ENCODE peak calls at places on chromosomes 7 and 10, in five cellular contexts. One of them, this sample, is unnamed.

GRCh38 chr7:70446448-70447143 is 685.3 kb upstream of the GALNT17 start:
- DNase-seq in OCI-LY7: no peak
- DNase-seq in GM23338: no peak
- DNase-seq in hepatocyte: no peak
- DNase-seq in neural progenitor cell: peak; percentile 36
- DNase-seq in this sample: no peak

GRCh38 chr7:106218546-106218945 is 66.2 kb downstream of the NAMPT start:
- DNase-seq in OCI-LY7: no peak
- DNase-seq in GM23338: no peak
- DNase-seq in hepatocyte: no peak
- DNase-seq in neural progenitor cell: no peak
- DNase-seq in this sample: no peak

GRCh38 chr7:155824195-155824915 is 12.1 kb upstream of the SHH start:
- DNase-seq in OCI-LY7: no peak
- DNase-seq in GM23338: no peak
- DNase-seq in hepatocyte: no peak
- DNase-seq in neural progenitor cell: no peak
- DNase-seq in this sample: no peak

GRCh38 chr7:107659666-107660065 is 962 bp upstream of the SLC26A4 start:
- DNase-seq in OCI-LY7: no peak
- DNase-seq in GM23338: no peak
- DNase-seq in hepatocyte: no peak
- DNase-seq in neural progenitor cell: no peak
- DNase-seq in this sample: peak; percentile 72

GRCh38 chr10:89001428-89002072 is 11.0 kb downstream of the FAS start:
- DNase-seq in OCI-LY7: peak; percentile 21
- DNase-seq in GM23338: peak; percentile 31
- DNase-seq in hepatocyte: no peak
- DNase-seq in neural progenitor cell: peak; percentile 14
- DNase-seq in this sample: no peak

GRCh38 chr10:98074315-98074911 is 44.0 kb upstream of the CRTAC1 start:
- DNase-seq in OCI-LY7: peak; percentile 15
- DNase-seq in GM23338: peak; percentile 42
- DNase-seq in hepatocyte: peak; percentile 32
- DNase-seq in neural progenitor cell: peak; percentile 56
- DNase-seq in this sample: peak; percentile 40

GRCh38 chr7:137934176-137934826 is 67.6 kb downstream of the CREB3L2 start:
- DNase-seq in OCI-LY7: no peak
- DNase-seq in GM23338: no peak
- DNase-seq in hepatocyte: no peak
- DNase-seq in neural progenitor cell: no peak
- DNase-seq in this sample: no peak

GRCh38 chr10:3961082-3961481 is 176.1 kb upstream of the KLF6 start:
- DNase-seq in OCI-LY7: peak; percentile 2
- DNase-seq in GM23338: peak; percentile 26
- DNase-seq in hepatocyte: no peak
- DNase-seq in neural progenitor cell: no peak
- DNase-seq in this sample: peak; percentile 93

GRCh38 chr10:88565072-88565471 is 18.0 kb downstream of the RNLS start:
- DNase-seq in OCI-LY7: peak; percentile 40
- DNase-seq in GM23338: peak; percentile 21
- DNase-seq in hepatocyte: peak; percentile 15
- DNase-seq in neural progenitor cell: no peak
- DNase-seq in this sample: no peak

GRCh38 chr10:19947656-19948055 is 131.4 kb downstream of the PLXDC2 start:
- DNase-seq in OCI-LY7: no peak
- DNase-seq in GM23338: no peak
- DNase-seq in hepatocyte: no peak
- DNase-seq in neural progenitor cell: no peak
- DNase-seq in this sample: no peak

GRCh38 chr7:6379881-6380280 is 67.9 kb downstream of the DAGLB start:
- DNase-seq in OCI-LY7: no peak
- DNase-seq in GM23338: no peak
- DNase-seq in hepatocyte: no peak
- DNase-seq in neural progenitor cell: no peak
- DNase-seq in this sample: no peak

GRCh38 chr7:6380310-6381095 is 67.3 kb downstream of the DAGLB start:
- DNase-seq in OCI-LY7: no peak
- DNase-seq in GM23338: no peak
- DNase-seq in hepatocyte: no peak
- DNase-seq in neural progenitor cell: no peak
- DNase-seq in this sample: no peak

GRCh38 chr7:6382797-6383196 is 65.0 kb downstream of the DAGLB start:
- DNase-seq in OCI-LY7: no peak
- DNase-seq in GM23338: no peak
- DNase-seq in hepatocyte: no peak
- DNase-seq in neural progenitor cell: no peak
- DNase-seq in this sample: no peak

GRCh38 chr7:6375346-6376101 is 72.2 kb downstream of the DAGLB start:
- DNase-seq in OCI-LY7: peak; percentile 62
- DNase-seq in GM23338: peak; percentile 43
- DNase-seq in hepatocyte: peak; percentile 32
- DNase-seq in neural progenitor cell: peak; percentile 45
- DNase-seq in this sample: peak; percentile 29

DNA sequence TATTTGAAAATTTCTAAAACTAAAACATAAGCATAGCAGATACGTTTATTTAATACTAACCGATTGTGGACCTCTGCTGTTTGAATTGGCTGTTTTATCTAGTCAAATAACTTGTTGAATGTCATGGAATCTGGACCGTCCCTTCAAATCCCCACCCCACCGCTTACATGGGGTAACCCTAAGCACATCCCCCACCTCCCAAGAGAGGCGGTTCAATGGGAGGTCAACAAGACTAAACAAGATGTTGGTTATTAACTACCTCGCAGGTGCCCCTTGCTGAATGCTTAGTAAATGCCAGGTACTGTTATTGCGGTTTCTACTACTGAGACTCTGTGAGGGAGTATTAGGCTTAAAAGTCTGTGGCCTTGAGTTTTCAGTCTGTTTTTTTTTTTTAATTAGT is 70.9 kb downstream of the DAGLB start:
- DNase-seq in OCI-LY7: peak; percentile 22
- DNase-seq in GM23338: peak; percentile 34
- DNase-seq in hepatocyte: peak; percentile 45
- DNase-seq in neural progenitor cell: no peak
- DNase-seq in this sample: no peak
- H3K79me2 ChIP-seq in OCI-LY7: peaks cover 78% of the 10 kb centered on the region
- H3K79me2 ChIP-seq in GM23338: peaks cover 71% of the 10 kb centered on the region
- H3K79me2 ChIP-seq in hepatocyte: peaks cover 71% of the 10 kb centered on the region
- H3K79me2 ChIP-seq in neural progenitor cell: peaks cover 73% of the 10 kb centered on the region
- H3K79me2 ChIP-seq in this sample: peaks cover 82% of the 10 kb centered on the region

GRCh38 chr7:89200758-89201157 is 405.2 kb upstream of the TEX47 start:
- DNase-seq in OCI-LY7: no peak
- DNase-seq in GM23338: peak; percentile 8
- DNase-seq in hepatocyte: no peak
- DNase-seq in neural progenitor cell: no peak
- DNase-seq in this sample: no peak
- H2AFZ ChIP-seq in OCI-LY7: no peak overlapping the region
- H2AFZ ChIP-seq in GM23338: no peak overlapping the region
- H2AFZ ChIP-seq in hepatocyte: no peak overlapping the region
- H2AFZ ChIP-seq in neural progenitor cell: no peak overlapping the region
- H2AFZ ChIP-seq in this sample: no peak overlapping the region

DNA sequence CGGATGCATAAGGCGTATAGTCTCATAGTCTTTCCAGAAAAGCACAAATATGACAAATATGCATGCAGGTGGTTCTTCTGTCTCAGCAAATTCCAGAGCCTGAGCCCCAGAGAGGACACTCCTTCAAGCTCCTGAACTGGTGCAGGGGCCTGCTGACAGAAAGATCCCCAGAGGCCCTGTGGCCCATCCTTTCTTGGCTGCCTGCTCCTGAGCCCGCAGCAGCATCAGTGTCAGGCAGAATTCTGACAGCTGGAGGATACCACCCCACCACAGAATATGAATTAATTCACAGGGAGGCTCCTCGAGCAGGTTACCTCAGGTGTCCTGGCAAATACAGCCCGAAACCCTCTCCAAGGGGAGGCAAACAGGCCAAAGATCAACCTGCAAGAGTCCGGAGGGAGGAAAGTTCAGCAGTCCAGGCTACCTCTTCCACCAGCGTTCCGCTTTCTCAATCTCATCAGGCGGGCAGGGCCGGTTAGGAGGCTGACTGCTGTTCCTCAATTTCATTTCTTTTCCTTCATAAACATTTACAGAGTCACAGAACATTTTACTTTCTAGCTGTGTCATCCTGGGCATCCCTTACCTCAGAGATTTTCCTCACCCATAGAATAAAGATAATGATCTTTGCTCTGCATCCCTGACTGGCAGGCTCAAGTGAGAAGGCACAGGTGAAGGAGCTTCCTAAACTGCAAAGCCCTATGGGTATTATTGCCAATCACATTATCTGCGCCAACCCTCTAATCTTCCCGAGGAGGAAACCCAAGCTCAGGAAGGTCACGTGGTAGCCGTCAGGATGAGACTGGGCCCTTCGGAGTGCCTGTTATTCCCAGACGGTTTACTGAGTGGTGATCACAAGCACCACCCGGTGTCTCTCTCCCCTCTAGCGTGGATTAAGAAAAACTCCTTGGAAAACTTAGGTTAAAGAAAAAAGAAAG is 1.4 kb downstream of the DNAJB12 start:
- DNase-seq in OCI-LY7: no peak
- DNase-seq in GM23338: peak; percentile 58
- DNase-seq in hepatocyte: peak; percentile 66
- DNase-seq in neural progenitor cell: peak; percentile 44
- DNase-seq in this sample: no peak
- H3K79me2 ChIP-seq in OCI-LY7: peaks cover 24% of the 10 kb centered on the region
- H3K79me2 ChIP-seq in GM23338: peaks cover 40% of the 10 kb centered on the region
- H3K79me2 ChIP-seq in hepatocyte: peaks cover 55% of the 10 kb centered on the region
- H3K79me2 ChIP-seq in neural progenitor cell: peaks cover 41% of the 10 kb centered on the region
- H3K79me2 ChIP-seq in this sample: peaks cover 60% of the 10 kb centered on the region

DNA sequence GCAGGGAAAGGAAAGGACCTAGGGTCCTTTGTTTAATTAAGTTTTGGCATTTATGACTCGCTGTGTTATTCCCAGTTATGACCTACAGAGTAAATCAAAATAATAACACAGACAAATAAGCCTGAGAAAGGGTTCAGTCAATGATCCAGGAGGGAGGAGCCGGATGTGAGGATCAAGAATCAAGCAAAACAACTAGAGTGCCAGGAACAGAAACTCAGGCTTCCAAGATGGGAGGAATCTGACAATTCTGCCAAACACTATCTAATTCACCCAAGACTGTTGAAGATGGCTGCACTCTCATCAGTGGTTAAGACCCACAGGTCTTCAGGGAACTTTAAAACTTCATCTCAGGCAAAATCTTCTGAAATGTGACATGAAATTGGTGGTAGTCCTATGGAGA is 50.3 kb upstream of the PIP4K2A start:
- DNase-seq in OCI-LY7: no peak
- DNase-seq in GM23338: no peak
- DNase-seq in hepatocyte: no peak
- DNase-seq in neural progenitor cell: no peak
- DNase-seq in this sample: no peak
- H2AFZ ChIP-seq in OCI-LY7: peak overlapping the region; percentile 27
- H2AFZ ChIP-seq in GM23338: no peak overlapping the region
- H2AFZ ChIP-seq in hepatocyte: no peak overlapping the region
- H2AFZ ChIP-seq in neural progenitor cell: no peak overlapping the region
- H2AFZ ChIP-seq in this sample: no peak overlapping the region

DNA sequence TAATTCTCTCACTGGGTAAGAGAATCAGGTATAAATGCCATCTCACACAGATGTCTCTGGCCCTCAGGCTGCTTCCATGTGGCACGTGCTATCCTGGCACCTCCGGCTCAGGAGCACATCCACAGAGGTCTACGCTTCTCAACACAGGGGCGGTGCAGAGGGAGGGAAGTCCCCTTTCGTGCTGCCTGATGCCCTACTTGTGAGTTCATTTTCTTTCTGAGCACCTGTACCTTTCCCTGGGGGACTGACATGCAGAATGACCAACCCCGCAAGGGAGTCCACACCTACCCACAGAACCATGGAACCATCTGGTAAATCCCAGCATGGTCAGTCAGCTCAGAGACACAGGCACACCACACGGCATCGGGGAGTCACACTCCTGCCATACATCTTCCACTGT is 99.0 kb upstream of the SAMD8 start:
- DNase-seq in OCI-LY7: no peak
- DNase-seq in GM23338: no peak
- DNase-seq in hepatocyte: no peak
- DNase-seq in neural progenitor cell: no peak
- DNase-seq in this sample: no peak
- H3K79me2 ChIP-seq in OCI-LY7: no peaks in the 10 kb centered on the region
- H3K79me2 ChIP-seq in GM23338: no peaks in the 10 kb centered on the region
- H3K79me2 ChIP-seq in hepatocyte: no peaks in the 10 kb centered on the region
- H3K79me2 ChIP-seq in neural progenitor cell: no peaks in the 10 kb centered on the region
- H3K79me2 ChIP-seq in this sample: no peaks in the 10 kb centered on the region

GRCh38 chr7:140421521-140421920 is 17.7 kb downstream of the RAB19 start:
- DNase-seq in OCI-LY7: no peak
- DNase-seq in GM23338: no peak
- DNase-seq in hepatocyte: no peak
- DNase-seq in neural progenitor cell: no peak
- DNase-seq in this sample: no peak

GRCh38 chr7:140425718-140426117 is 21.9 kb downstream of the RAB19 start:
- DNase-seq in OCI-LY7: no peak
- DNase-seq in GM23338: no peak
- DNase-seq in hepatocyte: no peak
- DNase-seq in neural progenitor cell: no peak
- DNase-seq in this sample: no peak

GRCh38 chr7:140423501-140423900 is 19.6 kb downstream of the RAB19 start:
- DNase-seq in OCI-LY7: no peak
- DNase-seq in GM23338: no peak
- DNase-seq in hepatocyte: no peak
- DNase-seq in neural progenitor cell: no peak
- DNase-seq in this sample: no peak

GRCh38 chr7:140426130-140426529 is 22.3 kb downstream of the RAB19 start:
- DNase-seq in OCI-LY7: no peak
- DNase-seq in GM23338: no peak
- DNase-seq in hepatocyte: no peak
- DNase-seq in neural progenitor cell: no peak
- DNase-seq in this sample: no peak
- H2AFZ ChIP-seq in OCI-LY7: no peak overlapping the region
- H2AFZ ChIP-seq in GM23338: no peak overlapping the region
- H2AFZ ChIP-seq in hepatocyte: no peak overlapping the region
- H2AFZ ChIP-seq in neural progenitor cell: no peak overlapping the region
- H2AFZ ChIP-seq in this sample: no peak overlapping the region

GRCh38 chr10:79438699-79439085 is 6.7 kb downstream of the ZCCHC24 start:
- DNase-seq in OCI-LY7: no peak
- DNase-seq in GM23338: no peak
- DNase-seq in hepatocyte: no peak
- DNase-seq in neural progenitor cell: no peak
- DNase-seq in this sample: no peak
- H3K79me2 ChIP-seq in OCI-LY7: no peaks in the 10 kb centered on the region
- H3K79me2 ChIP-seq in GM23338: no peaks in the 10 kb centered on the region
- H3K79me2 ChIP-seq in hepatocyte: peaks cover 95% of the 10 kb centered on the region
- H3K79me2 ChIP-seq in neural progenitor cell: peaks cover 1% of the 10 kb centered on the region
- H3K79me2 ChIP-seq in this sample: no peaks in the 10 kb centered on the region

This sample was measured in DND-41.